ENCODE peak calls at places on chromosomes 7 and 10, in six cellular contexts. C is erythroblast, M is left ventricle myocardium inferior, W is astrocyte of the spinal cord, E is HT1080, S is cerebellar cortex. Q is an unnamed sample.

GRCh38 chr10:60343254-60343653 is 46.4 kb downstream of the ANK3 start:
- DNase-seq in C (no peak), M (no peak), W (no peak), E (peak; percentile 8), S (no peak), Q (no peak)

GRCh38 chr10:128049226-128050010 is 76.8 kb downstream of the MKI67 start:
- DNase-seq in C (no peak), M (no peak), W (no peak), E (no peak), S (no peak), Q (no peak)

GRCh38 chr10:17229967-17230682 is 2.1 kb downstream of the VIM start:
- DNase-seq in C (peak; percentile 84), M (peak; percentile 82), W (peak; percentile 77), E (peak; percentile 79), S (peak; percentile 49), Q (peak; percentile 85)

GRCh38 chr10:27783660-27784059 is 38.0 kb upstream of the MKX start:
- DNase-seq in C (no peak), M (no peak), W (peak; percentile 61), E (peak; percentile 75), S (peak; percentile 14), Q (peak; percentile 18)

GRCh38 chr10:79211616-79212015 is 135.7 kb upstream of the PPIF start:
- DNase-seq in C (no peak), M (no peak), W (no peak), E (no peak), S (no peak), Q (no peak)

GRCh38 chr7:55048221-55048859 is 29.5 kb downstream of the EGFR start:
- DNase-seq in C (no peak), M (no peak), W (no peak), E (no peak), S (no peak), Q (no peak)

GRCh38 chr7:76310102-76310957 is 7.9 kb downstream of the HSPB1 start:
- DNase-seq in C (peak; percentile 56), M (no peak), W (peak; percentile 26), E (no peak), S (peak; percentile 70), Q (no peak)

GRCh38 chr7:149261321-149261828 is 621 bp upstream of the ZNF783 start:
- DNase-seq in C (peak; percentile 26), M (no peak), W (peak; percentile 62), E (peak; percentile 48), S (peak; percentile 48), Q (no peak)

GRCh38 chr10:131949041-131949862 is 32.5 kb downstream of the BNIP3 start:
- DNase-seq in C (no peak), M (no peak), W (no peak), E (no peak), S (peak; percentile 52), Q (no peak)

GRCh38 chr10:132654708-132655661 is 117.4 kb downstream of the INPP5A start:
- DNase-seq in C (peak; percentile 60), M (peak; percentile 42), W (peak; percentile 61), E (peak; percentile 67), S (peak; percentile 72), Q (peak; percentile 53)

GRCh38 chr10:132592790-132593788 is 55.5 kb downstream of the INPP5A start:
- DNase-seq in C (no peak), M (no peak), W (peak; percentile 20), E (no peak), S (no peak), Q (no peak)

GRCh38 chr10:30587522-30588031 is 42.0 kb downstream of the LYZL2 start:
- DNase-seq in C (no peak), M (peak; percentile 31), W (no peak), E (no peak), S (no peak), Q (peak; percentile 54)

Q was measured in heart left ventricle.